ENCODE peak calls at places on chromosomes 2 and 18, in eight cellular contexts. One of them, this sample, is unnamed.

GRCh38 chr2:207332473-207333212 is 166.9 kb upstream of the KLF7 start:
- DNase-seq in HTR-8/SVneo: no peak
- DNase-seq in K562: no peak
- DNase-seq in mesothelial cell of epicardium: no peak
- DNase-seq in Calu3: no peak
- DNase-seq in HEK293T: no peak
- DNase-seq in AG10803: no peak
- DNase-seq in erythroblast: no peak
- DNase-seq in this sample: no peak

GRCh38 chr18:63178526-63178880 is 141.1 kb downstream of the BCL2 start:
- DNase-seq in HTR-8/SVneo: no peak
- DNase-seq in K562: no peak
- DNase-seq in mesothelial cell of epicardium: no peak
- DNase-seq in Calu3: no peak
- DNase-seq in HEK293T: no peak
- DNase-seq in AG10803: no peak
- DNase-seq in erythroblast: no peak
- DNase-seq in this sample: no peak

GRCh38 chr2:231394201-231395141 is 1.0 kb upstream of the B3GNT7 start:
- DNase-seq in HTR-8/SVneo: no peak
- DNase-seq in K562: no peak
- DNase-seq in mesothelial cell of epicardium: no peak
- DNase-seq in Calu3: no peak
- DNase-seq in HEK293T: no peak
- DNase-seq in AG10803: no peak
- DNase-seq in erythroblast: no peak
- DNase-seq in this sample: no peak

GRCh38 chr2:28366496-28367282 is 26.0 kb upstream of the FOSL2 start:
- DNase-seq in HTR-8/SVneo: no peak
- DNase-seq in K562: peak
- DNase-seq in mesothelial cell of epicardium: no peak
- DNase-seq in Calu3: peak
- DNase-seq in HEK293T: no peak
- DNase-seq in AG10803: no peak
- DNase-seq in erythroblast: peak
- DNase-seq in this sample: no peak

GRCh38 chr2:225493420-225494099 is 94.0 kb downstream of the NYAP2 start:
- DNase-seq in HTR-8/SVneo: no peak
- DNase-seq in K562: no peak
- DNase-seq in mesothelial cell of epicardium: no peak
- DNase-seq in Calu3: no peak
- DNase-seq in HEK293T: no peak
- DNase-seq in AG10803: no peak
- DNase-seq in erythroblast: no peak
- DNase-seq in this sample: no peak

GRCh38 chr2:31205186-31205585 is 12.1 kb downstream of the CAPN14 start:
- DNase-seq in HTR-8/SVneo: no peak
- DNase-seq in K562: no peak
- DNase-seq in mesothelial cell of epicardium: no peak
- DNase-seq in Calu3: no peak
- DNase-seq in HEK293T: no peak
- DNase-seq in AG10803: no peak
- DNase-seq in erythroblast: no peak
- DNase-seq in this sample: no peak

GRCh38 chr2:119983108-119983507 is 29.8 kb upstream of the EPB41L5 start:
- DNase-seq in HTR-8/SVneo: no peak
- DNase-seq in K562: no peak
- DNase-seq in mesothelial cell of epicardium: no peak
- DNase-seq in Calu3: no peak
- DNase-seq in HEK293T: no peak
- DNase-seq in AG10803: no peak
- DNase-seq in erythroblast: no peak
- DNase-seq in this sample: no peak

GRCh38 chr2:196685792-196686191 is 46.3 kb downstream of the CCDC150 start:
- DNase-seq in HTR-8/SVneo: no peak
- DNase-seq in K562: no peak
- DNase-seq in mesothelial cell of epicardium: no peak
- DNase-seq in Calu3: no peak
- DNase-seq in HEK293T: no peak
- DNase-seq in AG10803: no peak
- DNase-seq in erythroblast: no peak
- DNase-seq in this sample: no peak

GRCh38 chr2:95029898-95030341 is 4.4 kb downstream of the MAL start:
- DNase-seq in HTR-8/SVneo: no peak
- DNase-seq in K562: no peak
- DNase-seq in mesothelial cell of epicardium: no peak
- DNase-seq in Calu3: no peak
- DNase-seq in HEK293T: no peak
- DNase-seq in AG10803: no peak
- DNase-seq in erythroblast: no peak
- DNase-seq in this sample: no peak

GRCh38 chr2:236735742-236736360 is 166.2 kb downstream of the ACKR3 start:
- DNase-seq in HTR-8/SVneo: no peak
- DNase-seq in K562: no peak
- DNase-seq in mesothelial cell of epicardium: no peak
- DNase-seq in Calu3: no peak
- DNase-seq in HEK293T: no peak
- DNase-seq in AG10803: no peak
- DNase-seq in erythroblast: no peak
- DNase-seq in this sample: no peak

GRCh38 chr2:98452396-98453027 is 7.9 kb downstream of the INPP4A start:
- DNase-seq in HTR-8/SVneo: no peak
- DNase-seq in K562: no peak
- DNase-seq in mesothelial cell of epicardium: no peak
- DNase-seq in Calu3: no peak
- DNase-seq in HEK293T: no peak
- DNase-seq in AG10803: no peak
- DNase-seq in erythroblast: no peak
- DNase-seq in this sample: no peak

GRCh38 chr2:29841386-29842004 is 79.9 kb downstream of the ALK start:
- DNase-seq in HTR-8/SVneo: peak
- DNase-seq in K562: peak
- DNase-seq in mesothelial cell of epicardium: peak
- DNase-seq in Calu3: peak
- DNase-seq in HEK293T: peak
- DNase-seq in AG10803: peak
- DNase-seq in erythroblast: peak
- DNase-seq in this sample: no peak

GRCh38 chr2:235063501-235063961 is 111.7 kb downstream of the SH3BP4 start:
- DNase-seq in HTR-8/SVneo: no peak
- DNase-seq in K562: no peak
- DNase-seq in mesothelial cell of epicardium: no peak
- DNase-seq in Calu3: no peak
- DNase-seq in HEK293T: no peak
- DNase-seq in AG10803: no peak
- DNase-seq in erythroblast: no peak
- DNase-seq in this sample: no peak

GRCh38 chr18:79626905-79627749 is 52.5 kb upstream of the CTDP1 start:
- DNase-seq in HTR-8/SVneo: no peak
- DNase-seq in K562: no peak
- DNase-seq in mesothelial cell of epicardium: no peak
- DNase-seq in Calu3: no peak
- DNase-seq in HEK293T: no peak
- DNase-seq in AG10803: no peak
- DNase-seq in erythroblast: no peak
- DNase-seq in this sample: no peak

This sample was measured in epithelial cell of proximal tubule.